ENCODE peak calls at places on chromosomes 3 and 15, in nine cellular contexts. Y, T, A, I, M, L, E, Z and W are unnamed samples. For H3K4me1 and H3K36me3, the result is how much of the 10 kb centered on the place peaks cover.

GRCh38 chr15:84908564-84908963 is 24.1 kb downstream of the SLC28A1 start:
- DNase-seq in Z (no peak), A (no peak), L (no peak), T (no peak), I (no peak), E (peak), Y (no peak), M (no peak), W (no peak)

GRCh38 chr3:173977747-173978146 is 580.2 kb downstream of the NLGN1 start:
- DNase-seq in L (no peak), Y (no peak), Z (no peak), M (no peak), E (peak), I (no peak), A (no peak), T (no peak), W (no peak)

GRCh38 chr15:66653852-66654251 is 48.2 kb upstream of the SMAD6 start:
- DNase-seq in L (no peak), Y (no peak), T (no peak), M (no peak), Z (no peak), I (no peak), A (no peak), E (no peak), W (no peak)

GRCh38 chr3:128503751-128504532 is 10.9 kb upstream of the GATA2 start:
- DNase-seq in T (no peak), M (no peak), A (no peak), I (no peak), Y (no peak), L (no peak), Z (peak), E (no peak), W (no peak)

GRCh38 chr3:192410684-192410960 is 316.7 kb downstream of the FGF12 start:
- DNase-seq in A (no peak), M (no peak), I (no peak), E (no peak), Z (no peak), T (no peak), Y (no peak), L (no peak), W (no peak)

GRCh38 chr3:13136426-13136825 is 63.2 kb upstream of the IQSEC1 start:
- DNase-seq in I (no peak), M (no peak), Z (no peak), L (no peak), A (no peak), Y (no peak), E (no peak), T (peak), W (peak)

GRCh38 chr15:31487811-31488436 is 161.3 kb downstream of the KLF13 start:
- DNase-seq in M (no peak), A (peak), E (peak), T (no peak), Z (peak), L (no peak), I (peak), Y (no peak), W (peak)

GRCh38 chr3:25604107-25604805 is 60.5 kb downstream of the TOP2B start:
- DNase-seq in A (no peak), M (no peak), E (peak), Z (no peak), T (no peak), I (no peak), L (no peak), Y (no peak), W (no peak)

GRCh38 chr3:9156604-9157003 is 92.8 kb downstream of the SRGAP3 start:
- DNase-seq in T (no peak), Y (no peak), E (no peak), M (no peak), L (no peak), Z (no peak), I (no peak), A (no peak), W (no peak)

GRCh38 chr3:21954709-21955108 is 203.7 kb upstream of the ZNF385D start:
- DNase-seq in T (no peak), M (no peak), I (no peak), E (peak), L (no peak), Y (no peak), A (no peak), Z (no peak), W (no peak)

GRCh38 chr3:174439621-174440349 is 419.3 kb upstream of the NAALADL2 start:
- DNase-seq in M (no peak), A (peak), E (peak), Z (peak), L (no peak), I (no peak), Y (no peak), T (peak), W (no peak)

GRCh38 chr3:87867001-87867400 is 191.8 kb downstream of the CGGBP1 start:
- DNase-seq in T (no peak), Y (no peak), E (no peak), M (no peak), L (no peak), Z (no peak), I (no peak), A (no peak), W (no peak)

GRCh38 chr3:12193485-12194165 is 34.9 kb upstream of the TIMP4 start:
- DNase-seq in E (peak), M (no peak), Y (no peak), A (peak), L (no peak), T (peak), Z (peak), I (no peak), W (no peak)

GRCh38 chr3:39383913-39384664 is 919 bp downstream of the SLC25A38 start:
- DNase-seq in M (peak), Z (peak), Y (peak), E (peak), I (peak), L (peak), A (peak), T (peak), W (peak)

GRCh38 chr15:67240235-67241131 is 14.0 kb downstream of the AAGAB start:
- DNase-seq in T (no peak), A (no peak), M (no peak), Z (no peak), Y (no peak), E (peak), I (no peak), L (no peak), W (peak)

GRCh38 chr3:148158210-148158609 is 539.5 kb upstream of the AGTR1 start:
- DNase-seq in M (no peak), A (no peak), I (no peak), T (peak), L (no peak), E (peak), Z (no peak), Y (no peak), W (peak)

GRCh38 chr3:127612966-127613365 is 14.8 kb downstream of the MCM2 start:
- DNase-seq in M (no peak), T (no peak), I (peak), A (no peak), Z (peak), Y (no peak), L (peak), E (no peak), W (no peak)

GRCh38 chr3:134852132-134852531 is 57.1 kb downstream of the EPHB1 start:
- DNase-seq in L (no peak), E (no peak), A (no peak), I (no peak), T (no peak), M (no peak), Y (no peak), Z (no peak), W (no peak)

GRCh38 chr3:184525337-184526157 is 36.0 kb upstream of the EPHB3 start:
- DNase-seq in M (no peak), E (no peak), T (no peak), Z (no peak), I (no peak), A (peak), L (no peak), Y (no peak), W (no peak)

GRCh38 chr3:168620854-168621253 is 525.1 kb upstream of the GOLIM4 start:
- DNase-seq in Y (no peak), L (no peak), A (peak), E (peak), I (no peak), Z (no peak), M (no peak), T (no peak), W (peak)

GRCh38 chr3:151976211-151977050 is 103.0 kb downstream of the SUCNR1 start:
- DNase-seq in I (no peak), Z (no peak), T (no peak), E (peak), Y (no peak), A (no peak), M (no peak), L (no peak), W (no peak)

GRCh38 chr3:79268422-79268821 is 499.4 kb downstream of the ROBO1 start:
- DNase-seq in T (no peak), Z (no peak), M (no peak), I (no peak), L (no peak), Y (no peak), A (no peak), E (no peak), W (no peak)

GRCh38 chr3:57544181-57545125 is at the start of gene DNAH12:
- DNase-seq in Y (no peak), E (peak), Z (peak), L (no peak), M (no peak), I (peak), A (peak), T (no peak), W (peak)

GRCh38 chr15:51864408-51865056 is 35.1 kb downstream of the TMOD3 start:
- DNase-seq in T (no peak), Z (no peak), E (peak), A (no peak), L (no peak), Y (no peak), M (no peak), I (no peak), W (no peak)

GRCh38 chr3:27880969-27881892 is 159.1 kb upstream of the EOMES start:
- DNase-seq in T (peak), M (peak), Y (no peak), L (no peak), A (no peak), Z (no peak), E (no peak), I (no peak), W (peak)

GRCh38 chr3:128799650-128800049 is 73.7 kb downstream of the RAB7A start:
- DNase-seq in T (no peak), Y (no peak), Z (no peak), E (no peak), I (no peak), L (no peak), A (no peak), M (no peak), W (no peak)

GRCh38 chr15:47429376-47429775 is 287.9 kb upstream of the SEMA6D start:
- DNase-seq in L (no peak), E (no peak), A (no peak), I (no peak), M (no peak), Z (no peak), T (no peak), Y (no peak), W (no peak)

GRCh38 chr3:56855856-56856538 is 54.2 kb upstream of the ARHGEF3 start:
- DNase-seq in Y (peak), E (peak), A (peak), L (no peak), I (no peak), M (no peak), T (peak), Z (no peak), W (no peak)

GRCh38 chr3:52795298-52795900 is 803 bp downstream of the ITIH3 start:
- DNase-seq in M (no peak), L (no peak), T (no peak), Y (no peak), I (no peak), A (no peak), E (no peak), Z (no peak), W (peak)

GRCh38 chr3:177110308-177111254 is 86.7 kb downstream of the TBL1XR1 start:
- DNase-seq in L (no peak), M (no peak), A (no peak), T (no peak), I (no peak), Z (no peak), E (no peak), Y (no peak), W (no peak)
- H3K4me1 ChIP-seq in L (under half), M (under half), A (under half), T (under half), I (under half), Z (under half), E (under half), Y (half or more), W (under half)

GRCh38 chr3:63795438-63795837 is 23.7 kb upstream of the C3orf49 start:
- DNase-seq in M (no peak), I (no peak), E (no peak), T (no peak), A (no peak), L (no peak), Y (no peak), Z (no peak), W (no peak)

DNA sequence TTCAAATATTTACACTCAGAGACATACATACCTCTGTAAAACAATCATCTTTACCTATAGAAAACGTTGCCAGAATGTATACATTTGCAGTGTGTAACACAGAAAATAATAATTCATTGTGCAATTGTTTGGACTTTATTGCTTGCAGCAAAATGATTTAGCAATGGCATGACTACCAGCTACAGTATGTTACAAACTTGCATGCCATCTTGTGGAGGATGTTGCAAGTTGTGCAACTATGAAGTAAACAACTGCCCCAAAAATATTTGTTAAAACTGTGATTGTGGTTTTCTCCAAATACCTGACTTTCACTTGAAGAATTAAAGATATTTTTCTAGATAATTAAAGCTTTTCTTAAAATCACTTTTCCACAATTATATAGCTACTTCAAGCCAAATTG is 27.1 kb upstream of the C3orf49 start:
- DNase-seq in T (no peak), L (no peak), Z (no peak), A (no peak), M (no peak), Y (no peak), E (peak), I (no peak), W (no peak)
- TF ChIP-seq CTCF in T (no peak), L (peak), Z (no peak), A (no peak), M (no peak), Y (no peak), E (peak), I (peak), W (peak)

DNA sequence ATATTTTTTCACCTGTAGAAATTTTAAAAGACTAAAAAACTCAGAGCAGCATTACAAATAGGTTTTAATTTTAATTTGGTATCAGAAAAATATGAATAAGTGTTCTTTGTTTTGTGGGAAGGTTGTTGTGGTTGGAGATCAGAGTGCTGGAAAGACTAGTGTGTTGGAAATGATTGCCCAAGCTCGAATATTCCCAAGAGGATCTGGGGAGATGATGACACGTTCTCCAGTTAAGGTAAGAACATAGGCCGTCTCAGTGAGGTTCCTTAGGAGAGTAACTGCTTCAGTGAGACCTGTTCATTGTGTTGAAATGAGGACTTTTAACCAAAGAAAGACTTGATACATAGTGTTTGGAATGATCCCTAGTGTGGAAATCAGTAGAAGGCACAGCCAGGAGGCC is 44.8 kb downstream of the OPA1 start:
- DNase-seq in Y (no peak), T (no peak), E (no peak), I (no peak), Z (no peak), A (no peak), L (no peak), M (no peak), W (no peak)
- H3K36me3 ChIP-seq in Y (half or more), T (under half), E (under half), I (under half), Z (under half), A (under half), L (under half), M (under half), W (under half)

GRCh38 chr3:113746955-113747718 is at the start of gene ATP6V1A:
- DNase-seq in I (peak), Y (peak), M (peak), Z (peak), T (peak), L (peak), E (peak), A (peak), W (peak)

GRCh38 chr3:113743006-113743639 is 2.9 kb downstream of the NAA50 start:
- DNase-seq in Z (no peak), A (no peak), I (no peak), M (no peak), T (no peak), Y (no peak), E (peak), L (no peak), W (no peak)

GRCh38 chr3:113746069-113746954 is at the start of gene NAA50:
- DNase-seq in L (peak), M (peak), Z (peak), T (peak), I (peak), A (peak), E (peak), Y (peak), W (peak)

GRCh38 chr3:113745273-113746068 is 578 bp downstream of the NAA50 start:
- DNase-seq in M (peak), Z (peak), E (peak), A (peak), T (peak), L (peak), I (peak), Y (peak), W (peak)

GRCh38 chr3:113744941-113745272 is 1.1 kb downstream of the NAA50 start:
- DNase-seq in Y (no peak), M (no peak), A (no peak), Z (no peak), L (no peak), E (no peak), I (no peak), T (no peak), W (no peak)
- H3K4me1 ChIP-seq in Y (half or more), M (under half), A (under half), Z (under half), L (under half), E (under half), I (half or more), T (under half), W (half or more)

DNA sequence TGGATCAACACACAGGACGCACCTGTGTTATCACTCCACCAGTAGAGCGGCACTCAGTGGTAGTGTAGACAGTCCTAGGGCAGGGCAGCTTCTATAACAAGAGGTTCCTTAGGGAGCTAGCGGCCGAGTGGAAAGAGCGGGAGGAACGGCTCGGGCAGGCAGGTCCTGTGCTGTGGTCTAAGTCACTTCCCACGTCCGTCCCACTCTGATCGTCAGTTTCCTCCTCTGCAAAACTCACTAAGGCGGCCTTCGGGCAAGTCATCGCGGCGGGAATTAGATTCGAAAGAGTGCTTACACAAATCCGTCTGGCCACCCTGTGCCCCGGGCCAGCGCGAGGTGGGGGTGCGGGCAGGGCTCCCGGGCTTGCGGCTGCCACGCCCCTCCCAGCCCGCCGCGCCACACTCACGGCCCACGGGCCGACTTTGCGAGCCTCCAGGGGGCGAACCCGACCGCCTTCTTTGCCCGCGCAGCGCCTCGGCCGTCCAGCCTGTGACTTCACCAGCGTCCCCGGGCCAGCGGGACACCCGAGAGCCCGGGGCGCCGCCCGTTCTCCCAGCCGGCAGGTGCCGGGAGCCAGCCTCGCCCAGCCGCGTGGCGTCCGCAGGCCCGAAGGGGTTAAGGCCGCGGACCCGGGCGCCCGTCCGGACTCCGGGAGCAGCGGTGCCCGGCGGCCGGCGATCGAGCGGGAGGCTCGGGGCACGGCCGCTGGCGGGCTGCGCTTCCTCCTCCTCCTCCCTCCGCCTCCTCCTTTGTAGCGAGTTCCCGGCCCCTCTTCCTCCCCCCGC is 426 bp upstream of the CORO2B start:
- DNase-seq in E (peak), M (no peak), Z (peak), I (peak), Y (peak), L (peak), A (peak), T (peak), W (peak)
- TF ChIP-seq CTCF in E (peak), M (no peak), Z (peak), I (peak), Y (peak), L (peak), A (no peak), T (peak), W (no peak)

GRCh38 chr3:15045667-15046066 is 19.4 kb downstream of the MRPS25 start:
- DNase-seq in E (no peak), Y (no peak), L (no peak), A (no peak), I (no peak), Z (no peak), M (no peak), T (no peak), W (no peak)
- H3K36me3 ChIP-seq in E (half or more), Y (half or more), L (under half), A (under half), I (half or more), Z (under half), M (half or more), T (half or more), W (under half)

DNA sequence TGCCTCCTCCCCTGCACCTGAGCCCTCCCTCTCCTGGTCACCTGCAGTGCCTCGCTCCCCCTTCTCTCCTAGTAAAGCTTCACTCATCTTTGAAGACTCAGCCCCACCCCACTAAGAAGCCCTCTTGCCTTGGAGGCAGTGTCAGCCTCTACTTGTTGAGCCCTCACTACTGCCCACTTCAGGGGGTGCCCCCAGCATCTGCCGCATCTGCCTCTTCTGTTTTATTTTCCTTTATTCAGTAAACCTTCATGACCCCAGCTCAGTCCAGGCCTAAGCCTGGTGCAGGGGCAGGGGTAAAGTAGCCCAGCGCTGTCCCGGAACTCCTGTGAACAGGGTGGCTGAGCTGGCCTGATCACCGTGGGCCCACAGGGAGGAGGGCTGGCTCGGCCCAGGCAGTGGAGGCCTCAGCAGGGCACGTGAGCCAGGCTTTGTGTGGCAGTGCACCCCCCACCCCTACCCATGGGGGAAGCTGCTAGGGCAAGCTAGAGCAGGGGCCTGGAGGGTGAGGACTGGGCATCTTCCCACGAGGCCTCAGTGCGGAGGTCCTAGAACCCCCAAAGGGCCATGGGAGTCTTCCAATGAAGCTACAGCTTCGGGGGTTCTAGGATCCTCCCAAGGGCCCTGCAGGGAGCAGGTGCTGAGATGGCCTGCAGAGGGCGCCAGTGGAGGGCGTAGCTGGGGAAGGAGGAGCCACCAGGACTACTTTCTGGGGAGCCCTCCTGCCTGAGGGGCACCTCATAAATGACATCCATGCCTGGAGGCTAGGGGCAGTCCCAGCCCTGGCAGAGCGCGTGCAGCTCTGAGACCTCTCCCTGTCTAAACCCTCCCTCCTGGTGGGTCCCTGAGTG is 36.1 kb downstream of the TSPAN3 start:
- DNase-seq in Z (no peak), Y (peak), A (peak), I (peak), M (no peak), T (no peak), E (peak), L (peak), W (peak)
- H3K4me1 ChIP-seq in Z (under half), Y (under half), A (under half), I (under half), M (under half), T (under half), E (under half), L (under half), W (under half)

GRCh38 chr3:72887723-72888545 is at the start of gene GXYLT2:
- DNase-seq in E (peak), T (peak), A (peak), I (peak), Z (peak), M (no peak), L (peak), Y (peak), W (peak)
- TF ChIP-seq CTCF in E (no peak), T (peak), A (no peak), I (no peak), Z (no peak), M (no peak), L (peak), Y (no peak), W (peak)